ENCODE peak calls at places on chromosomes 4 and X, in four cellular contexts. R is cardiac muscle cell, B is transverse colon, C is neural progenitor cell. I is an unnamed sample.

GRCh38 chr4:122010610-122011009 is 58.8 kb upstream of the TRPC3 start:
- DNase-seq in R (no peak), B (no peak), C (no peak), I (no peak)

GRCh38 chr4:57550143-57550542 is 440.0 kb upstream of the IGFBP7 start:
- DNase-seq in R (no peak), B (no peak), C (no peak), I (no peak)

GRCh38 chr4:8237256-8237989 is 32.1 kb upstream of the HTRA3 start:
- DNase-seq in R (no peak), B (no peak), C (no peak), I (no peak)

GRCh38 chrX:11241720-11242119 is 51.5 kb upstream of the AMELX start:
- DNase-seq in R (no peak), B (no peak), C (no peak), I (no peak)

GRCh38 chrX:39513836-39514235 is 583.9 kb downstream of the BCOR start:
- DNase-seq in R (peak; percentile 13), B (no peak), C (no peak), I (peak; percentile 86)

GRCh38 chr4:156413411-156413985 is 459.8 kb upstream of the CTSO start:
- DNase-seq in R (no peak), B (no peak), C (no peak), I (no peak)

GRCh38 chr4:185772391-185773093 is 39.5 kb downstream of the SORBS2 start:
- DNase-seq in R (no peak), B (no peak), C (no peak), I (no peak)

GRCh38 chrX:43679778-43680177 is 23.7 kb downstream of the MAOA start:
- DNase-seq in R (peak; percentile 64), B (no peak), C (no peak), I (no peak)

GRCh38 chr4:80307183-80307735 is 28.3 kb upstream of the CFAP299 start:
- DNase-seq in R (peak; percentile 18), B (no peak), C (no peak), I (no peak)

GRCh38 chrX:1075741-1076140 is 136.7 kb downstream of the CRLF2 start:
- DNase-seq in R (no peak), B (no peak), C (no peak), I (no peak)

GRCh38 chr4:82618321-82618720 is 56.5 kb upstream of the TMEM150C start:
- DNase-seq in R (peak; percentile 44), B (no peak), C (no peak), I (no peak)

GRCh38 chr4:188682321-188682720 is 543.1 kb downstream of the TRIML1 start:
- DNase-seq in R (no peak), B (no peak), C (no peak), I (no peak)

GRCh38 chr4:102129810-102130209 is 215.5 kb downstream of the SLC39A8 start:
- DNase-seq in R (no peak), B (no peak), C (no peak), I (no peak)

GRCh38 chrX:133389975-133390374 is 25.3 kb downstream of the GPC4 start:
- DNase-seq in R (no peak), B (no peak), C (no peak), I (no peak)

GRCh38 chr4:95219109-95219508 is 329.7 kb downstream of the UNC5C start:
- DNase-seq in R (peak; percentile 28), B (no peak), C (no peak), I (no peak)

GRCh38 chrX:6226646-6227444 is 1.8 kb downstream of the NLGN4X start:
- DNase-seq in R (no peak), B (no peak), C (peak; percentile 48), I (no peak)

GRCh38 chr4:6684656-6685055 is 9.0 kb upstream of the S100P start:
- DNase-seq in R (no peak), B (no peak), C (no peak), I (no peak)

GRCh38 chr4:18012115-18012806 is 9.3 kb downstream of the LCORL start:
- DNase-seq in R (peak; percentile 15), B (no peak), C (no peak), I (no peak)

GRCh38 chr4:99087887-99088484 is 602 bp downstream of the ADH5 start:
- DNase-seq in R (peak; percentile 91), B (peak; percentile 69), C (peak; percentile 64), I (peak; percentile 79)

GRCh38 chr4:87559090-87559837 is 30.1 kb upstream of the SPARCL1 start:
- DNase-seq in R (no peak), B (peak; percentile 17), C (peak; percentile 51), I (peak; percentile 59)

GRCh38 chr4:148649669-148650331 is 207.6 kb upstream of the NR3C2 start:
- DNase-seq in R (peak; percentile 0), B (no peak), C (no peak), I (no peak)

GRCh38 chr4:80151981-80152380 is 45.3 kb upstream of the PRDM8 start:
- DNase-seq in R (no peak), B (no peak), C (no peak), I (no peak)

GRCh38 chrX:48892896-48893295 is 4.7 kb downstream of the TIMM17B start:
- DNase-seq in R (no peak), B (no peak), C (no peak), I (no peak)

GRCh38 chr4:162943263-162943662 is 223.4 kb downstream of the NAF1 start:
- DNase-seq in R (no peak), B (no peak), C (no peak), I (no peak)

GRCh38 chr4:53942712-53943111 is 121.7 kb downstream of the CHIC2 start:
- DNase-seq in R (no peak), B (no peak), C (no peak), I (no peak)

GRCh38 chr4:158238574-158238973 is 28.3 kb downstream of the TMEM144 start:
- DNase-seq in R (no peak), B (no peak), C (peak; percentile 8), I (no peak)

GRCh38 chr4:5940470-5941203 is 47.8 kb upstream of the CRMP1 start:
- DNase-seq in R (peak; percentile 41), B (no peak), C (peak; percentile 46), I (no peak)

GRCh38 chrX:9677098-9677739 is 88.4 kb downstream of the GPR143 start:
- DNase-seq in R (peak; percentile 40), B (peak; percentile 59), C (no peak), I (no peak)

GRCh38 chr4:15006416-15007024 is 4.2 kb downstream of the CPEB2 start:
- DNase-seq in R (peak; percentile 20), B (no peak), C (no peak), I (no peak)
- TF ChIP-seq CTCF in R (peak; percentile 42), B (peak; percentile 32), C (peak; percentile 45), I (peak; percentile 29)

GRCh38 chrX:130246084-130246483 is 22.6 kb downstream of the ZNF280C start:
- DNase-seq in R (no peak), B (no peak), C (no peak), I (no peak)
- H3K36me3 ChIP-seq in R (peaks cover 17% of the 10 kb centered on the region), B (no peaks in the 10 kb centered on the region), C (peaks cover 12% of the 10 kb centered on the region), I (no peaks in the 10 kb centered on the region)

GRCh38 chr4:113293673-113294072 is 244.2 kb downstream of the ANK2 start:
- DNase-seq in R (peak; percentile 22), B (no peak), C (peak; percentile 25), I (no peak)
- TF ChIP-seq CTCF in R (peak; percentile 11), B (no peak), C (peak; percentile 18), I (no peak)

DNA sequence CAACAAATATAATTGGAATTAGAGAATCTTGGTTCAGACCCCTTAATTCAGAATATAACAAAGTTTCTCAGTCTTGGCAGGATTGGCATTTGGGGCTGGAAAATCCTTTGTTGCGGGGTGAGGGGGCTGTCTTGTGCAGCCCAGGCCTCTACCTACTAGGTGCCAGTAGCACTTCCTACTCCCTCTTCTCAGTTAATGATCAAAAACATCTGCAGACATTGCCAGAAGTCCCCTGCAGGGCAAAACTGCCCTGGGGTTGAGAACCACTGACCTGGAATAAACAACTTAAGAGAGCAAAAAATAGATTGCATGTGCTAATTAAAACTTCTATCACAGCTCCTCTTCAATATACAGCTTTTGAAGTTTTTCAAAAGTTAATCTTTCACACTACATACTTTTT is 36.7 kb upstream of the CXorf38 start:
- DNase-seq in R (no peak), B (no peak), C (peak; percentile 59), I (no peak)
- H3K36me3 ChIP-seq in R (peaks cover 5% of the 10 kb centered on the region), B (no peaks in the 10 kb centered on the region), C (peaks cover 11% of the 10 kb centered on the region), I (peaks cover 23% of the 10 kb centered on the region)

DNA sequence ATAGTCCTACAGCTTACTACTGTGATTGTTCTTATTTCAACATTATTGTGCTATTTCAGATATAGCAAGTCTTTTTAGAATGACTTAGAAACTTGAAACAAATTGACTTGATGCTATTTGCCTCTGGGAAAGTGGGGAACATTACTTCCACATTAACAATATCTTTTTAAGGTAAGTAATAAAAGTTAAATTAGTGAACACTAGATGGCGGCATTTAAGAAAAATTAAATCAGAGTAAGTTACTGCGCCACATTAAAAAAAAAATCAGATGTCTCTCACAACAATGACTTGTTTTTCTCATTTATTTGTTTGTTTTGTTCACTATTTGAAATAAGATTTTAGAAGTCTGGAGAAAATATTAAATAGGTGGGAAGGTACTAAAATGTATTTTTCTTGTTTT is 1026.9 kb upstream of the SLIT2 start:
- DNase-seq in R (peak; percentile 54), B (no peak), C (peak; percentile 38), I (no peak)
- TF ChIP-seq CTCF in R (peak; percentile 25), B (peak; percentile 41), C (peak; percentile 63), I (peak; percentile 54)

GRCh38 chr4:1340181-1340747 is 6.7 kb upstream of the UVSSA start:
- DNase-seq in R (no peak), B (no peak), C (no peak), I (no peak)
- H3K36me3 ChIP-seq in R (peaks cover 38% of the 10 kb centered on the region), B (peaks cover 24% of the 10 kb centered on the region), C (no peaks in the 10 kb centered on the region), I (no peaks in the 10 kb centered on the region)

GRCh38 chr4:97453186-97453585 is 690.1 kb downstream of the STPG2 start:
- DNase-seq in R (no peak), B (no peak), C (no peak), I (no peak)
- TF ChIP-seq CTCF in R (no peak), B (no peak), C (no peak), I (no peak)

DNA sequence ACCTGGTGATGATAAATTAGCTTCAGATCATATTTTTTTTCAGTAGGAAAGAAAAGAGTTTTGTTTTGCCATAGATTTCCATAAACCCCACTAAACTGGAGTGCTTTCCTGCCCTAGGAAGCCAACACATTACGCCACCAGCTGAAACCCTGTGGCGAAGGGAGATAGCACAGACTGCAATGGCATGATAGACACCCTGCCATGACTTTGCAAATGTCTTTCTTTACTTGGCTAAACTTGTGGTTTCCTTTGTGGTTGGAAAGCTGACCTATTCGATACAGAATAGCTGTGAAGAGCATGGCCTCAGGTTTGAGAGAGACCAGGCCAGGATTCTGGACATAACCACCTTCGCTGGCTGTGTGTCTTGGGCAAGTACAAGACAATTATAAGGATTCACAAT is 19.1 kb downstream of the MFAP3L start:
- DNase-seq in R (no peak), B (no peak), C (no peak), I (no peak)
- H3K36me3 ChIP-seq in R (no peaks in the 10 kb centered on the region), B (no peaks in the 10 kb centered on the region), C (no peaks in the 10 kb centered on the region), I (no peaks in the 10 kb centered on the region)

GRCh38 chrX:100424012-100424411 is 13.9 kb upstream of the PCDH19 start:
- DNase-seq in R (no peak), B (no peak), C (peak; percentile 38), I (no peak)
- TF ChIP-seq CTCF in R (peak; percentile 15), B (no peak), C (peak; percentile 49), I (no peak)

DNA sequence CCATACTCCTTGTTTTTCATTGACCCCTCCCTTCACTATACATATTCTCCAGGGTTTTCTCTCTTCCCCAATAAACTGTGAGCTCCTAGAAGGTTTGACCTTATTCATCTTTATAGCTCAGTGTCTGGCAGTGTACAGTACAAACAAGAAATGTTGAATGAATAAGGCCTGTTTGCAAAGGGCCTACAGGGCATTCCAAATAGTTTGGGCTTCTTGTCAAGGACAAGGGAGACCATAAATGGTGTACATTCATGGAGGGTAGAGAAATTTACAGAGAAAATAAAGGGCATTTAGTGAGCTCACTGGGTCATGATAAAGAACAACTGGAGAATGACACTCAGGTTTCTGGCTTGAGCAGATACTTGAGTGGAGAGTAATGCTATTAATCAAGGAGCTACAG is 47.5 kb upstream of the EIF1AX start:
- DNase-seq in R (no peak), B (no peak), C (no peak), I (no peak)
- H3K36me3 ChIP-seq in R (no peaks in the 10 kb centered on the region), B (no peaks in the 10 kb centered on the region), C (peaks cover 4% of the 10 kb centered on the region), I (no peaks in the 10 kb centered on the region)

I was measured in adrenal gland.